ENCODE peak calls at places on chromosomes 2 and 18, in four cellular contexts. One of them, this sample, is unnamed.

GRCh38 chr2:178482437-178482836 is 2.2 kb downstream of the PLEKHA3 start:
- DNase-seq in upper lobe of left lung: no peak
- DNase-seq in pancreas: no peak
- DNase-seq in A549: no peak
- DNase-seq in this sample: no peak

GRCh38 chr18:1294229-1294628 is 389.6 kb downstream of the ADCYAP1 start:
- DNase-seq in upper lobe of left lung: no peak
- DNase-seq in pancreas: peak; percentile 68
- DNase-seq in A549: no peak
- DNase-seq in this sample: no peak

GRCh38 chr2:43363086-43363485 is 136.7 kb upstream of the ZFP36L2 start:
- DNase-seq in upper lobe of left lung: no peak
- DNase-seq in pancreas: no peak
- DNase-seq in A549: no peak
- DNase-seq in this sample: no peak

GRCh38 chr2:43269074-43269572 is 42.7 kb upstream of the ZFP36L2 start:
- DNase-seq in upper lobe of left lung: peak; percentile 75
- DNase-seq in pancreas: peak; percentile 28
- DNase-seq in A549: peak; percentile 19
- DNase-seq in this sample: no peak

GRCh38 chr2:157596992-157597681 is 31.5 kb downstream of the ACVR1C start:
- DNase-seq in upper lobe of left lung: peak; percentile 26
- DNase-seq in pancreas: peak; percentile 45
- DNase-seq in A549: peak; percentile 9
- DNase-seq in this sample: peak; percentile 37

GRCh38 chr2:129678751-129679150 is 300.7 kb upstream of the RAB6C start:
- DNase-seq in upper lobe of left lung: no peak
- DNase-seq in pancreas: no peak
- DNase-seq in A549: no peak
- DNase-seq in this sample: no peak

GRCh38 chr2:106356291-106356690 is 111.9 kb downstream of the RGPD3 start:
- DNase-seq in upper lobe of left lung: no peak
- DNase-seq in pancreas: no peak
- DNase-seq in A549: no peak
- DNase-seq in this sample: no peak

GRCh38 chr18:7919565-7919964 is 352.4 kb downstream of the PTPRM start:
- DNase-seq in upper lobe of left lung: no peak
- DNase-seq in pancreas: no peak
- DNase-seq in A549: peak; percentile 60
- DNase-seq in this sample: no peak

GRCh38 chr2:241775223-241776177 is 1.1 kb upstream of the GAL3ST2 start:
- DNase-seq in upper lobe of left lung: peak; percentile 15
- DNase-seq in pancreas: peak; percentile 8
- DNase-seq in A549: no peak
- DNase-seq in this sample: no peak

GRCh38 chr18:70322385-70322784 is 33.5 kb downstream of the SOCS6 start:
- DNase-seq in upper lobe of left lung: no peak
- DNase-seq in pancreas: no peak
- DNase-seq in A549: no peak
- DNase-seq in this sample: no peak

GRCh38 chr2:127681288-127681771 is 6.0 kb upstream of the LIMS2 start:
- DNase-seq in upper lobe of left lung: no peak
- DNase-seq in pancreas: no peak
- DNase-seq in A549: no peak
- DNase-seq in this sample: no peak

GRCh38 chr2:20484034-20484617 is 37.3 kb downstream of the RHOB start:
- DNase-seq in upper lobe of left lung: no peak
- DNase-seq in pancreas: no peak
- DNase-seq in A549: no peak
- DNase-seq in this sample: no peak

GRCh38 chr2:63058742-63059433 is 8.3 kb downstream of the OTX1 start:
- DNase-seq in upper lobe of left lung: no peak
- DNase-seq in pancreas: peak; percentile 19
- DNase-seq in A549: no peak
- DNase-seq in this sample: no peak

GRCh38 chr2:102592601-102593000 is 26.8 kb upstream of the SLC9A2 start:
- DNase-seq in upper lobe of left lung: no peak
- DNase-seq in pancreas: no peak
- DNase-seq in A549: peak; percentile 6
- DNase-seq in this sample: no peak

GRCh38 chr2:238097201-238097987 is 2.7 kb upstream of the ESPNL start:
- DNase-seq in upper lobe of left lung: no peak
- DNase-seq in pancreas: no peak
- DNase-seq in A549: no peak
- DNase-seq in this sample: no peak

GRCh38 chr18:35084494-35085449 is 43.6 kb downstream of the MAPRE2 start:
- DNase-seq in upper lobe of left lung: no peak
- DNase-seq in pancreas: no peak
- DNase-seq in A549: no peak
- DNase-seq in this sample: no peak

GRCh38 chr2:10814142-10814541 is 1.6 kb upstream of the PDIA6 start:
- DNase-seq in upper lobe of left lung: no peak
- DNase-seq in pancreas: no peak
- DNase-seq in A549: no peak
- DNase-seq in this sample: no peak

GRCh38 chr2:10813085-10813748 is 632 bp upstream of the PDIA6 start:
- DNase-seq in upper lobe of left lung: no peak
- DNase-seq in pancreas: no peak
- DNase-seq in A549: no peak
- DNase-seq in this sample: no peak

GRCh38 chr2:10810175-10811161 is 2.1 kb downstream of the PDIA6 start:
- DNase-seq in upper lobe of left lung: no peak
- DNase-seq in pancreas: no peak
- DNase-seq in A549: no peak
- DNase-seq in this sample: no peak

GRCh38 chr2:10812362-10813084 is at the start of gene PDIA6:
- DNase-seq in upper lobe of left lung: peak; percentile 94
- DNase-seq in pancreas: peak; percentile 99
- DNase-seq in A549: peak; percentile 97
- DNase-seq in this sample: peak; percentile 95

GRCh38 chr2:10811552-10811951 is 1.0 kb downstream of the PDIA6 start:
- DNase-seq in upper lobe of left lung: no peak
- DNase-seq in pancreas: no peak
- DNase-seq in A549: no peak
- DNase-seq in this sample: no peak
- H3K27ac ChIP-seq in upper lobe of left lung: peak overlapping the region; percentile 89
- H3K27ac ChIP-seq in pancreas: peak overlapping the region; percentile 90
- H3K27ac ChIP-seq in A549: peak overlapping the region; percentile 90
- H3K27ac ChIP-seq in this sample: peak overlapping the region; percentile 75

DNA sequence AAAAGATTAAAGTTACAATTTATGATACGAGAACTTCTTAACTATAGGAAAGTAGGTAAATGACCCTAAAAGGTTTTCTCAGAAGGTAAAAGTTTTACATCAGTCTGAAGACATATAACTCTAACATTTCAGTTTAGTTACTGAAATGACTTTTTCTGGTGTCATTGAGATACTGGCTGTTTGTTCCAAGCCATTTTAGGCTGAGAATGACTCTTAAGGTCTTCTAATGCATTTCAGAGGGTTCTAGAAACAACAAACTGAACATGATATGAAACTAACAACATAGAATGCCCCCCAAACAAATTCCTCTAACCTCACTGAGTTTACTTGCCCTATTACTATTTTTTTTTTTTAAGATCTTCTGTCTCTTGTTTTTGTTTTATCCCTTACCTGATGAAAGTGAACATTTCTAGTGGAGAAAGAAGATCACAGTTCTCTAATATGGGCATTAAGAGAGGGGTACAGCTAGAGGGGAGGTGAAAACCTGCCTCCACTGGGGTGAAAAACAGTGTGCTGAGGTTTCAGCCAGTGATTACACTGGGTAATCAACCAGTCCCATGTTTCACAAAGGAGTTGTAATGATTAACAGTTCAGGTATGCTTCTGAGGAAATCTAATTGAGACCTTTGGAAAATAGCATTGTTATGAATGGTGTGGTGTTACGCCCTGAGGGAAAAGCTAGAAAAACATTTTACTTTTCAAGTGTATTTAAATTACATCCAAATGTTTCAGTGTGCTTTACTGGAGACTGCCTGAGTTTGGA is 11.2 kb downstream of the NABP1 start:
- DNase-seq in upper lobe of left lung: no peak
- DNase-seq in pancreas: no peak
- DNase-seq in A549: peak; percentile 48
- DNase-seq in this sample: no peak
- H3K27ac ChIP-seq in upper lobe of left lung: peak overlapping the region; percentile 20
- H3K27ac ChIP-seq in pancreas: peak overlapping the region; percentile 43
- H3K27ac ChIP-seq in A549: peak overlapping the region; percentile 42
- H3K27ac ChIP-seq in this sample: no peak overlapping the region

GRCh38 chr2:226738821-226739507 is 60.7 kb downstream of the IRS1 start:
- DNase-seq in upper lobe of left lung: no peak
- DNase-seq in pancreas: no peak
- DNase-seq in A549: no peak
- DNase-seq in this sample: no peak

GRCh38 chr2:226743911-226744310 is 55.7 kb downstream of the IRS1 start:
- DNase-seq in upper lobe of left lung: no peak
- DNase-seq in pancreas: no peak
- DNase-seq in A549: no peak
- DNase-seq in this sample: no peak

GRCh38 chr2:226740039-226740648 is 59.5 kb downstream of the IRS1 start:
- DNase-seq in upper lobe of left lung: no peak
- DNase-seq in pancreas: no peak
- DNase-seq in A549: no peak
- DNase-seq in this sample: no peak

GRCh38 chr2:226739508-226740030 is 60.1 kb downstream of the IRS1 start:
- DNase-seq in upper lobe of left lung: no peak
- DNase-seq in pancreas: no peak
- DNase-seq in A549: no peak
- DNase-seq in this sample: no peak

DNA sequence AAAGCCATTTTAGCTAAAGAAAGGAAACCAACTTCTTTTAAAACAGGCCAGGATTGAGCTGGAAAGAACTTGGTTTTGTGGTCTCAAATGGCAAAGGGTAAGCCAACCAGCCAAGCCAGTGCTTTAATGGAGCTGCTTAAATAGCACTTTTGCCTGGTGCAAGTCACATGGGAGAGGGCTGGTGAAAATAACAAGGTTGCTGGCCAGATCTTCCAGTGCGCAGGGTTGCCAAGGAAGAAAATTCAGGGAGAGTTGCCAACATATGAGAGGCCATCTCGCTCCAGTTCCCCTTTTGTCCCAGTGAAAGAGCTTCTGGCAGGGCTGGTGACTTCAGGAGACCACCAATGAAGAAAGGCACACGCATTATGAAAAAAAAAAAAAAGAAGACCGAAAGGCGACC is 57.3 kb downstream of the IRS1 start:
- DNase-seq in upper lobe of left lung: no peak
- DNase-seq in pancreas: peak; percentile 43
- DNase-seq in A549: no peak
- DNase-seq in this sample: peak; percentile 66
- H3K27ac ChIP-seq in upper lobe of left lung: peak overlapping the region; percentile 65
- H3K27ac ChIP-seq in pancreas: peak overlapping the region; percentile 40
- H3K27ac ChIP-seq in A549: no peak overlapping the region
- H3K27ac ChIP-seq in this sample: no peak overlapping the region

GRCh38 chr18:62089174-62089573 is 97.7 kb downstream of the PIGN start:
- DNase-seq in upper lobe of left lung: no peak
- DNase-seq in pancreas: no peak
- DNase-seq in A549: no peak
- DNase-seq in this sample: no peak
- H3K27ac ChIP-seq in upper lobe of left lung: no peak overlapping the region
- H3K27ac ChIP-seq in pancreas: no peak overlapping the region
- H3K27ac ChIP-seq in A549: no peak overlapping the region
- H3K27ac ChIP-seq in this sample: no peak overlapping the region

GRCh38 chr18:48202899-48203260 is 206.3 kb downstream of the ZBTB7C start:
- DNase-seq in upper lobe of left lung: no peak
- DNase-seq in pancreas: no peak
- DNase-seq in A549: no peak
- DNase-seq in this sample: no peak

GRCh38 chr18:48201337-48201705 is 207.9 kb downstream of the ZBTB7C start:
- DNase-seq in upper lobe of left lung: no peak
- DNase-seq in pancreas: no peak
- DNase-seq in A549: no peak
- DNase-seq in this sample: no peak

GRCh38 chr18:48203288-48203945 is 205.8 kb downstream of the ZBTB7C start:
- DNase-seq in upper lobe of left lung: no peak
- DNase-seq in pancreas: no peak
- DNase-seq in A549: no peak
- DNase-seq in this sample: no peak

GRCh38 chr18:48200631-48201336 is 208.4 kb downstream of the ZBTB7C start:
- DNase-seq in upper lobe of left lung: no peak
- DNase-seq in pancreas: no peak
- DNase-seq in A549: no peak
- DNase-seq in this sample: no peak

DNA sequence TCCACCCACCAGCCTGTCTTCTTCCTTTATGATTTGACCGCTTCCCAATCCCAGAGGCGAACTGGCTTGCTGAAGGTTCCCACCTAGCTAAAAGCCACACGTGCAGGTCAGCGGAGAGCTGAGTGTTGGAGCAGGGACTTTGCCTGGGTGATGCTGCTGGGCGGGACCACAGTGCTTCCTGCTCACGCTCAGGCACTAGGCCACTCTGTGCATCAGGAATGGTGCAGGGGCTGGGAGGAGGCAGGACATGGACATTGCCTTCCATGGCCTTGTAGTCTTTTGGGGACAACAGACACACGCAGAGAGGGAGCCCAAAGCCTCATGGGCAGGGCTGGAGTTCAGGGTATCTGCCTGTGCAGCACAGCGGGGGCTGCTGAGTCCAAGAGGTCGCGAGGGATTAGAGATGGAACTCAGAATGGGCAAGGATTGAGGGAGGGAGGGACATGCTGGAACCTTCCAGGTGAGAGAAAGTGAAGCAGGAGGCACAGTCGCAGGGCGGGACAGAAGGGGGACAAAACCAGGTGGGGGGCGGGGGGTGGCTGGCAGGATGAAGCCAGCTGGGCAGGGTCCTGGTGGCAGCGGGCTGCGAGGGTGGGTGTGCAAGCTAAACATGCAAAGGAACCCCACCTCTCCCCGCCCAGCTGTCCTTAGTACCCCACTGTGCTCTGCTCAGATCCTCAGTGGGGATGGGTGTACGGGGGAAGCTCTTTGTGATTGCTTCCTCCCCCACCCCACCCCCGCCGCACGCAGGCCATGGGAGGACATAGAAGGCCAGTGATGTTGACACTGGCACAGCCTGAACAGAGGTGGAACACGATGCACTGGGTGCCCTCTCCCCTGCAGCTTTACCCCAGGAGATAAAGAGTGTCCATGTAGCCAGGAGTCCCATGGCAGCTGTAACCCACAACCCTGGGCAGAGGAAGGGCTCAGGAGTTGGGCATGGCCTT is 207.0 kb downstream of the ZBTB7C start:
- DNase-seq in upper lobe of left lung: no peak
- DNase-seq in pancreas: no peak
- DNase-seq in A549: no peak
- DNase-seq in this sample: no peak
- H3K27ac ChIP-seq in upper lobe of left lung: no peak overlapping the region
- H3K27ac ChIP-seq in pancreas: no peak overlapping the region
- H3K27ac ChIP-seq in A549: no peak overlapping the region
- H3K27ac ChIP-seq in this sample: no peak overlapping the region

GRCh38 chr2:112634153-112634873 is 11.4 kb upstream of the SLC20A1 start:
- DNase-seq in upper lobe of left lung: peak; percentile 24
- DNase-seq in pancreas: no peak
- DNase-seq in A549: no peak
- DNase-seq in this sample: no peak
- H3K27ac ChIP-seq in upper lobe of left lung: no peak overlapping the region
- H3K27ac ChIP-seq in pancreas: no peak overlapping the region
- H3K27ac ChIP-seq in A549: no peak overlapping the region
- H3K27ac ChIP-seq in this sample: no peak overlapping the region

This sample was measured in substantia nigra.